ENCODE peak calls at places on chromosome 11, in five cellular contexts. One of them, this sample, is unnamed. For H3K4me1 and H3K36me3, the result is how much of the 10 kb centered on the place peaks cover.

GRCh38 chr11:120057595-120058581 is 80.0 kb downstream of the TRIM29 start:
- DNase-seq in right atrium auricular region: peak
- DNase-seq in endodermal cell: peak
- DNase-seq in cardiac muscle cell: no peak
- DNase-seq in mammary epithelial cell: peak
- DNase-seq in this sample: peak

GRCh38 chr11:126113515-126113957 is 50.9 kb upstream of the CDON start:
- DNase-seq in cardiac muscle cell: peak
- DNase-seq in mammary epithelial cell: peak
- DNase-seq in endodermal cell: peak
- DNase-seq in right atrium auricular region: peak
- DNase-seq in this sample: peak

GRCh38 chr11:7019500-7020182 is 505 bp downstream of the ZNF214 start:
- DNase-seq in endodermal cell: no peak
- DNase-seq in right atrium auricular region: peak
- DNase-seq in cardiac muscle cell: peak
- DNase-seq in mammary epithelial cell: peak
- DNase-seq in this sample: no peak

GRCh38 chr11:78292109-78292803 is 103.5 kb downstream of the USP35 start:
- DNase-seq in mammary epithelial cell: no peak
- DNase-seq in cardiac muscle cell: no peak
- DNase-seq in right atrium auricular region: no peak
- DNase-seq in endodermal cell: no peak
- DNase-seq in this sample: no peak

GRCh38 chr11:18229501-18229900 is 7.1 kb downstream of the SAA4 start:
- DNase-seq in endodermal cell: no peak
- DNase-seq in mammary epithelial cell: no peak
- DNase-seq in right atrium auricular region: no peak
- DNase-seq in cardiac muscle cell: no peak
- DNase-seq in this sample: no peak

GRCh38 chr11:68354181-68354872 is 41.9 kb downstream of the LRP5 start:
- DNase-seq in mammary epithelial cell: peak
- DNase-seq in right atrium auricular region: peak
- DNase-seq in endodermal cell: no peak
- DNase-seq in cardiac muscle cell: no peak
- DNase-seq in this sample: no peak

GRCh38 chr11:2100361-2101170 is 38.6 kb downstream of the IGF2 start:
- DNase-seq in right atrium auricular region: no peak
- DNase-seq in cardiac muscle cell: no peak
- DNase-seq in mammary epithelial cell: no peak
- DNase-seq in endodermal cell: no peak
- DNase-seq in this sample: no peak

GRCh38 chr11:592918-593317 is 16.6 kb downstream of the PHRF1 start:
- DNase-seq in endodermal cell: no peak
- DNase-seq in cardiac muscle cell: no peak
- DNase-seq in mammary epithelial cell: no peak
- DNase-seq in right atrium auricular region: no peak
- DNase-seq in this sample: no peak

GRCh38 chr11:62394825-62395538 is 23.9 kb upstream of the SCGB1A1 start:
- DNase-seq in endodermal cell: peak
- DNase-seq in mammary epithelial cell: peak
- DNase-seq in right atrium auricular region: peak
- DNase-seq in cardiac muscle cell: peak
- DNase-seq in this sample: peak

GRCh38 chr11:112852141-112852853 is 108.9 kb upstream of the NCAM1 start:
- DNase-seq in cardiac muscle cell: peak
- DNase-seq in mammary epithelial cell: peak
- DNase-seq in endodermal cell: no peak
- DNase-seq in right atrium auricular region: no peak
- DNase-seq in this sample: no peak

GRCh38 chr11:86816251-86816726 is 15.9 kb downstream of the PRSS23 start:
- DNase-seq in mammary epithelial cell: no peak
- DNase-seq in cardiac muscle cell: peak
- DNase-seq in endodermal cell: no peak
- DNase-seq in right atrium auricular region: no peak
- DNase-seq in this sample: no peak

GRCh38 chr11:120055646-120056045 is 82.3 kb downstream of the TRIM29 start:
- DNase-seq in right atrium auricular region: no peak
- DNase-seq in cardiac muscle cell: peak
- DNase-seq in endodermal cell: peak
- DNase-seq in mammary epithelial cell: peak
- DNase-seq in this sample: no peak

GRCh38 chr11:75403983-75404658 is 4.8 kb downstream of the RPS3 start:
- DNase-seq in mammary epithelial cell: no peak
- DNase-seq in cardiac muscle cell: no peak
- DNase-seq in right atrium auricular region: no peak
- DNase-seq in endodermal cell: no peak
- DNase-seq in this sample: no peak

GRCh38 chr11:4713241-4713640 is 8.7 kb downstream of the MMP26 start:
- DNase-seq in right atrium auricular region: no peak
- DNase-seq in cardiac muscle cell: no peak
- DNase-seq in mammary epithelial cell: peak
- DNase-seq in endodermal cell: no peak
- DNase-seq in this sample: no peak

GRCh38 chr11:116513894-116514293 is 258.9 kb downstream of the BUD13 start:
- DNase-seq in right atrium auricular region: no peak
- DNase-seq in cardiac muscle cell: peak
- DNase-seq in endodermal cell: peak
- DNase-seq in mammary epithelial cell: no peak
- DNase-seq in this sample: peak

GRCh38 chr11:76189682-76190081 is 16.6 kb downstream of the WNT11 start:
- DNase-seq in endodermal cell: no peak
- DNase-seq in mammary epithelial cell: no peak
- DNase-seq in cardiac muscle cell: no peak
- DNase-seq in right atrium auricular region: no peak
- DNase-seq in this sample: no peak

GRCh38 chr11:92245700-92246270 is 21.2 kb downstream of the FAT3 start:
- DNase-seq in mammary epithelial cell: no peak
- DNase-seq in right atrium auricular region: no peak
- DNase-seq in cardiac muscle cell: no peak
- DNase-seq in endodermal cell: no peak
- DNase-seq in this sample: no peak

GRCh38 chr11:101129203-101129943 is at the start of gene PGR:
- DNase-seq in mammary epithelial cell: no peak
- DNase-seq in endodermal cell: peak
- DNase-seq in right atrium auricular region: peak
- DNase-seq in cardiac muscle cell: peak
- DNase-seq in this sample: peak

GRCh38 chr11:63610604-63611394 is 3.4 kb downstream of the PLAAT3 start:
- DNase-seq in endodermal cell: peak
- DNase-seq in cardiac muscle cell: no peak
- DNase-seq in right atrium auricular region: no peak
- DNase-seq in mammary epithelial cell: peak
- DNase-seq in this sample: no peak

GRCh38 chr11:134207538-134208239 is 16.1 kb downstream of the NCAPD3 start:
- DNase-seq in right atrium auricular region: no peak
- DNase-seq in mammary epithelial cell: no peak
- DNase-seq in endodermal cell: peak
- DNase-seq in cardiac muscle cell: peak
- DNase-seq in this sample: peak

GRCh38 chr11:76652989-76653673 is 17.4 kb downstream of the LRRC32 start:
- DNase-seq in mammary epithelial cell: no peak
- DNase-seq in endodermal cell: peak
- DNase-seq in right atrium auricular region: no peak
- DNase-seq in cardiac muscle cell: no peak
- DNase-seq in this sample: peak

GRCh38 chr11:64566915-64567882 is 23.8 kb upstream of the SLC22A12 start:
- DNase-seq in right atrium auricular region: no peak
- DNase-seq in cardiac muscle cell: no peak
- DNase-seq in endodermal cell: peak
- DNase-seq in mammary epithelial cell: no peak
- DNase-seq in this sample: peak

GRCh38 chr11:19524171-19524671 is 188.4 kb upstream of the NAV2 start:
- DNase-seq in cardiac muscle cell: peak
- DNase-seq in mammary epithelial cell: no peak
- DNase-seq in right atrium auricular region: no peak
- DNase-seq in endodermal cell: no peak
- DNase-seq in this sample: peak

GRCh38 chr11:19520681-19521080 is 192.0 kb upstream of the NAV2 start:
- DNase-seq in cardiac muscle cell: no peak
- DNase-seq in right atrium auricular region: no peak
- DNase-seq in endodermal cell: no peak
- DNase-seq in mammary epithelial cell: no peak
- DNase-seq in this sample: no peak

GRCh38 chr11:19519912-19520641 is 192.6 kb upstream of the NAV2 start:
- DNase-seq in mammary epithelial cell: no peak
- DNase-seq in cardiac muscle cell: peak
- DNase-seq in endodermal cell: no peak
- DNase-seq in right atrium auricular region: no peak
- DNase-seq in this sample: no peak

GRCh38 chr11:19525276-19525675 is 187.4 kb upstream of the NAV2 start:
- DNase-seq in endodermal cell: no peak
- DNase-seq in right atrium auricular region: no peak
- DNase-seq in mammary epithelial cell: no peak
- DNase-seq in cardiac muscle cell: no peak
- DNase-seq in this sample: no peak

GRCh38 chr11:19519344-19519743 is 193.3 kb upstream of the NAV2 start:
- DNase-seq in right atrium auricular region: no peak
- DNase-seq in endodermal cell: no peak
- DNase-seq in cardiac muscle cell: no peak
- DNase-seq in mammary epithelial cell: no peak
- DNase-seq in this sample: no peak
- H3K4me1 ChIP-seq in right atrium auricular region: under half
- H3K4me1 ChIP-seq in endodermal cell: under half
- H3K4me1 ChIP-seq in cardiac muscle cell: under half
- H3K4me1 ChIP-seq in mammary epithelial cell: under half
- H3K4me1 ChIP-seq in this sample: under half

DNA sequence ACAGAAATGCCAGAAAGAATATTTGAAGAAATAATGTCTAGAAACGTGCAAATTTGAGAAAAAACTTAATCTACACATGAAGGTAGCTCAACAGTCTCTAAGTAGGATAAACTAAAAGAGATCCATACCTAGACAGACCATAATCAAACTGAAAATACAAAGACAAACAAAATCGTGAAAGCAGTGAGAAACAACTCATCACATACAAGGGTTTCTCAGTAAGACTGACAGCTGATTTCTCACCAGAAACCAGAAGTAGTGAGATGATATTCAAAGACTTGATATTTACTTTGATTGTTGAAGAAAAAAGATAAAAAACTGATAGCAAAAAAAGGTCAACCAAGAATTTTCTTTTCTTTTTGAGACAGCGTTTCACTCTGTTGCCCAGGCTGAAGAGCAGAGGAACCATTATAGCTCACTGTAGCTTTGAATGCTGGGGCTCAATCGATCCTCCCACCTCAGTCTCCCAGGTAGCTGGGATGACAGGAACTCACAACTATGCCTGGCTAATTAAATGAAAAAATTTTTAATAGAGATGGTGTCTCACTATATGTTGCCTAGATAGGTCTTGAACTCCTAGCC is 17.4 kb downstream of the NPAT start:
- DNase-seq in mammary epithelial cell: no peak
- DNase-seq in endodermal cell: no peak
- DNase-seq in right atrium auricular region: no peak
- DNase-seq in cardiac muscle cell: no peak
- DNase-seq in this sample: no peak
- H3K36me3 ChIP-seq in mammary epithelial cell: under half
- H3K36me3 ChIP-seq in endodermal cell: half or more
- H3K36me3 ChIP-seq in right atrium auricular region: under half
- H3K36me3 ChIP-seq in cardiac muscle cell: under half
- H3K36me3 ChIP-seq in this sample: under half

GRCh38 chr11:58642120-58642625 is 19.7 kb downstream of the CNTF start:
- DNase-seq in cardiac muscle cell: no peak
- DNase-seq in right atrium auricular region: no peak
- DNase-seq in endodermal cell: no peak
- DNase-seq in mammary epithelial cell: no peak
- DNase-seq in this sample: no peak
- H3K4me1 ChIP-seq in cardiac muscle cell: under half
- H3K4me1 ChIP-seq in right atrium auricular region: under half
- H3K4me1 ChIP-seq in endodermal cell: under half
- H3K4me1 ChIP-seq in mammary epithelial cell: under half
- H3K4me1 ChIP-seq in this sample: under half

GRCh38 chr11:45871638-45872037 is 13.8 kb upstream of the MAPK8IP1 start:
- DNase-seq in mammary epithelial cell: no peak
- DNase-seq in cardiac muscle cell: no peak
- DNase-seq in endodermal cell: no peak
- DNase-seq in right atrium auricular region: no peak
- DNase-seq in this sample: no peak

GRCh38 chr11:45872513-45873356 is 12.7 kb upstream of the MAPK8IP1 start:
- DNase-seq in endodermal cell: peak
- DNase-seq in right atrium auricular region: no peak
- DNase-seq in cardiac muscle cell: peak
- DNase-seq in mammary epithelial cell: peak
- DNase-seq in this sample: peak

GRCh38 chr11:45864041-45864440 is 16.8 kb downstream of the CRY2 start:
- DNase-seq in endodermal cell: no peak
- DNase-seq in right atrium auricular region: no peak
- DNase-seq in mammary epithelial cell: no peak
- DNase-seq in cardiac muscle cell: no peak
- DNase-seq in this sample: no peak

GRCh38 chr11:45870706-45871105 is 14.7 kb upstream of the MAPK8IP1 start:
- DNase-seq in endodermal cell: no peak
- DNase-seq in cardiac muscle cell: no peak
- DNase-seq in right atrium auricular region: no peak
- DNase-seq in mammary epithelial cell: no peak
- DNase-seq in this sample: no peak

GRCh38 chr11:45869551-45869950 is 15.9 kb upstream of the MAPK8IP1 start:
- DNase-seq in cardiac muscle cell: no peak
- DNase-seq in endodermal cell: no peak
- DNase-seq in right atrium auricular region: no peak
- DNase-seq in mammary epithelial cell: no peak
- DNase-seq in this sample: no peak
- H3K36me3 ChIP-seq in cardiac muscle cell: half or more
- H3K36me3 ChIP-seq in endodermal cell: half or more
- H3K36me3 ChIP-seq in right atrium auricular region: half or more
- H3K36me3 ChIP-seq in mammary epithelial cell: under half
- H3K36me3 ChIP-seq in this sample: under half

GRCh38 chr11:66346476-66347424 is 679 bp downstream of the B4GAT1 start:
- DNase-seq in right atrium auricular region: no peak
- DNase-seq in cardiac muscle cell: no peak
- DNase-seq in endodermal cell: no peak
- DNase-seq in mammary epithelial cell: peak
- DNase-seq in this sample: no peak
- H3K4me1 ChIP-seq in right atrium auricular region: under half
- H3K4me1 ChIP-seq in cardiac muscle cell: under half
- H3K4me1 ChIP-seq in endodermal cell: under half
- H3K4me1 ChIP-seq in mammary epithelial cell: under half
- H3K4me1 ChIP-seq in this sample: under half

DNA sequence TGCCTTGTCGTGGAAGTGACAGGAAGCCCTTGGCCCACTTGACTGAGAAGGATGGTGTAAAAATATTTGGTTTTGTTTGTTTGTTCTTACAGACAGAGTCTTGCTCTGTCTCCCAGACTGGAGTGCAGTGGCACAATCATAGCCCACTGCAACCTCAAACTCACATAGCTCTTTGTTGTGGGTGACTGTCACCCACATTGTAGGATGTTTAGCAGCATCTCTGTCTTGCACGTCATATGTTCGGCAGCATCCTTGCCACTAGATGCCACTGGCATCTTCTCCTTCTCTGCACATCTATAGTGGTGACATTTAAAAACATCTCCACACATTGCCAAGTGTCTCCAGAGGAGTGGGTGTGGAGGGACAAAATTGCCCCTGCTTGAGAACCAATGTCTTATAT is 56.8 kb downstream of the PRR5L start:
- DNase-seq in cardiac muscle cell: no peak
- DNase-seq in mammary epithelial cell: no peak
- DNase-seq in endodermal cell: no peak
- DNase-seq in right atrium auricular region: no peak
- DNase-seq in this sample: no peak
- H3K36me3 ChIP-seq in cardiac muscle cell: under half
- H3K36me3 ChIP-seq in mammary epithelial cell: under half
- H3K36me3 ChIP-seq in endodermal cell: under half
- H3K36me3 ChIP-seq in right atrium auricular region: under half
- H3K36me3 ChIP-seq in this sample: under half

GRCh38 chr11:15519911-15520310 is 405.2 kb downstream of the INSC start:
- DNase-seq in mammary epithelial cell: no peak
- DNase-seq in right atrium auricular region: no peak
- DNase-seq in cardiac muscle cell: no peak
- DNase-seq in endodermal cell: peak
- DNase-seq in this sample: no peak
- H3K4me1 ChIP-seq in mammary epithelial cell: under half
- H3K4me1 ChIP-seq in right atrium auricular region: under half
- H3K4me1 ChIP-seq in cardiac muscle cell: under half
- H3K4me1 ChIP-seq in endodermal cell: under half
- H3K4me1 ChIP-seq in this sample: under half

This sample was measured in Caco-2.